ENCODE peak calls at places on chromosomes 13 and 19, in seven cellular contexts. One of them, this sample, is unnamed.

GRCh38 chr19:29552454-29553280 is 26.9 kb downstream of the VSTM2B start:
- DNase-seq in stimulated activated CD8-positive, alpha-beta memory T cell treated with anti-CD3 and anti-CD28 coated beads, Interleukin-15, amount 100 ng/mL, for 48 hours: no peak
- DNase-seq in H7: no peak
- DNase-seq in keratinocyte: no peak
- DNase-seq in NCI-H2081: no peak
- DNase-seq in frontal cortex: no peak
- DNase-seq in left cardiac atrium: no peak
- DNase-seq in this sample: no peak

GRCh38 chr13:35549481-35549880 is 73.0 kb upstream of the MAB21L1 start:
- DNase-seq in NCI-H2081: no peak
- DNase-seq in H7: no peak
- DNase-seq in left cardiac atrium: no peak
- DNase-seq in stimulated activated CD8-positive, alpha-beta memory T cell treated with anti-CD3 and anti-CD28 coated beads, Interleukin-15, amount 100 ng/mL, for 48 hours: no peak
- DNase-seq in keratinocyte: no peak
- DNase-seq in frontal cortex: no peak
- DNase-seq in this sample: no peak

GRCh38 chr19:35346193-35347052 is 1.3 kb upstream of the FFAR1 start:
- DNase-seq in H7: peak
- DNase-seq in left cardiac atrium: no peak
- DNase-seq in NCI-H2081: no peak
- DNase-seq in keratinocyte: no peak
- DNase-seq in stimulated activated CD8-positive, alpha-beta memory T cell treated with anti-CD3 and anti-CD28 coated beads, Interleukin-15, amount 100 ng/mL, for 48 hours: peak
- DNase-seq in frontal cortex: no peak
- DNase-seq in this sample: peak

GRCh38 chr19:38583219-38583984 is 34.4 kb downstream of the MAP4K1 start:
- DNase-seq in stimulated activated CD8-positive, alpha-beta memory T cell treated with anti-CD3 and anti-CD28 coated beads, Interleukin-15, amount 100 ng/mL, for 48 hours: no peak
- DNase-seq in keratinocyte: no peak
- DNase-seq in frontal cortex: no peak
- DNase-seq in H7: no peak
- DNase-seq in left cardiac atrium: no peak
- DNase-seq in NCI-H2081: no peak
- DNase-seq in this sample: no peak

GRCh38 chr13:80284290-80284689 is 56.6 kb downstream of the SPRY2 start:
- DNase-seq in H7: no peak
- DNase-seq in stimulated activated CD8-positive, alpha-beta memory T cell treated with anti-CD3 and anti-CD28 coated beads, Interleukin-15, amount 100 ng/mL, for 48 hours: no peak
- DNase-seq in keratinocyte: no peak
- DNase-seq in NCI-H2081: no peak
- DNase-seq in left cardiac atrium: no peak
- DNase-seq in frontal cortex: no peak
- DNase-seq in this sample: no peak

GRCh38 chr19:35000647-35001501 is 751 bp downstream of the GRAMD1A start:
- DNase-seq in keratinocyte: peak
- DNase-seq in H7: no peak
- DNase-seq in NCI-H2081: peak
- DNase-seq in stimulated activated CD8-positive, alpha-beta memory T cell treated with anti-CD3 and anti-CD28 coated beads, Interleukin-15, amount 100 ng/mL, for 48 hours: peak
- DNase-seq in frontal cortex: peak
- DNase-seq in left cardiac atrium: no peak
- DNase-seq in this sample: peak

GRCh38 chr13:80363890-80364503 is 23.1 kb upstream of the SPRY2 start:
- DNase-seq in stimulated activated CD8-positive, alpha-beta memory T cell treated with anti-CD3 and anti-CD28 coated beads, Interleukin-15, amount 100 ng/mL, for 48 hours: no peak
- DNase-seq in NCI-H2081: peak
- DNase-seq in H7: no peak
- DNase-seq in frontal cortex: peak
- DNase-seq in keratinocyte: no peak
- DNase-seq in left cardiac atrium: no peak
- DNase-seq in this sample: no peak

GRCh38 chr13:20994441-20994821 is 67.0 kb downstream of the LATS2 start:
- DNase-seq in frontal cortex: no peak
- DNase-seq in NCI-H2081: no peak
- DNase-seq in H7: no peak
- DNase-seq in left cardiac atrium: no peak
- DNase-seq in stimulated activated CD8-positive, alpha-beta memory T cell treated with anti-CD3 and anti-CD28 coated beads, Interleukin-15, amount 100 ng/mL, for 48 hours: no peak
- DNase-seq in keratinocyte: no peak
- DNase-seq in this sample: no peak

GRCh38 chr13:60562081-60562764 is 165.2 kb downstream of the TDRD3 start:
- DNase-seq in left cardiac atrium: no peak
- DNase-seq in H7: no peak
- DNase-seq in keratinocyte: peak
- DNase-seq in NCI-H2081: no peak
- DNase-seq in frontal cortex: no peak
- DNase-seq in stimulated activated CD8-positive, alpha-beta memory T cell treated with anti-CD3 and anti-CD28 coated beads, Interleukin-15, amount 100 ng/mL, for 48 hours: no peak
- DNase-seq in this sample: no peak

GRCh38 chr13:89470901-89471300 is 1799.7 kb downstream of the SLITRK5 start:
- DNase-seq in frontal cortex: no peak
- DNase-seq in left cardiac atrium: no peak
- DNase-seq in keratinocyte: no peak
- DNase-seq in H7: no peak
- DNase-seq in NCI-H2081: no peak
- DNase-seq in stimulated activated CD8-positive, alpha-beta memory T cell treated with anti-CD3 and anti-CD28 coated beads, Interleukin-15, amount 100 ng/mL, for 48 hours: no peak
- DNase-seq in this sample: no peak

GRCh38 chr13:40149611-40150283 is 494.3 kb downstream of the COG6 start:
- DNase-seq in H7: no peak
- DNase-seq in stimulated activated CD8-positive, alpha-beta memory T cell treated with anti-CD3 and anti-CD28 coated beads, Interleukin-15, amount 100 ng/mL, for 48 hours: no peak
- DNase-seq in NCI-H2081: no peak
- DNase-seq in frontal cortex: peak
- DNase-seq in left cardiac atrium: peak
- DNase-seq in keratinocyte: no peak
- DNase-seq in this sample: no peak

GRCh38 chr13:84873951-84874350 is 925.3 kb downstream of the SLITRK6 start:
- DNase-seq in stimulated activated CD8-positive, alpha-beta memory T cell treated with anti-CD3 and anti-CD28 coated beads, Interleukin-15, amount 100 ng/mL, for 48 hours: no peak
- DNase-seq in keratinocyte: no peak
- DNase-seq in frontal cortex: no peak
- DNase-seq in NCI-H2081: peak
- DNase-seq in H7: no peak
- DNase-seq in left cardiac atrium: no peak
- DNase-seq in this sample: no peak

GRCh38 chr13:37326319-37326718 is 220.9 kb upstream of the CSNK1A1L start:
- DNase-seq in left cardiac atrium: no peak
- DNase-seq in H7: no peak
- DNase-seq in frontal cortex: no peak
- DNase-seq in keratinocyte: no peak
- DNase-seq in NCI-H2081: no peak
- DNase-seq in stimulated activated CD8-positive, alpha-beta memory T cell treated with anti-CD3 and anti-CD28 coated beads, Interleukin-15, amount 100 ng/mL, for 48 hours: no peak
- DNase-seq in this sample: no peak

GRCh38 chr13:76148926-76149325 is 512.8 kb downstream of the LMO7 start:
- DNase-seq in keratinocyte: no peak
- DNase-seq in H7: no peak
- DNase-seq in stimulated activated CD8-positive, alpha-beta memory T cell treated with anti-CD3 and anti-CD28 coated beads, Interleukin-15, amount 100 ng/mL, for 48 hours: no peak
- DNase-seq in NCI-H2081: no peak
- DNase-seq in frontal cortex: no peak
- DNase-seq in left cardiac atrium: no peak
- DNase-seq in this sample: no peak

GRCh38 chr13:114025432-114026127 is 51.7 kb upstream of the C13orf46 start:
- DNase-seq in stimulated activated CD8-positive, alpha-beta memory T cell treated with anti-CD3 and anti-CD28 coated beads, Interleukin-15, amount 100 ng/mL, for 48 hours: no peak
- DNase-seq in left cardiac atrium: peak
- DNase-seq in keratinocyte: no peak
- DNase-seq in frontal cortex: peak
- DNase-seq in NCI-H2081: no peak
- DNase-seq in H7: no peak
- DNase-seq in this sample: no peak

GRCh38 chr13:68715651-68716050 is 1392.0 kb upstream of the ATXN8OS start:
- DNase-seq in H7: no peak
- DNase-seq in frontal cortex: no peak
- DNase-seq in left cardiac atrium: no peak
- DNase-seq in NCI-H2081: no peak
- DNase-seq in stimulated activated CD8-positive, alpha-beta memory T cell treated with anti-CD3 and anti-CD28 coated beads, Interleukin-15, amount 100 ng/mL, for 48 hours: no peak
- DNase-seq in keratinocyte: no peak
- DNase-seq in this sample: no peak

GRCh38 chr13:36913463-36913862 is 6.6 kb downstream of the SMAD9 start:
- DNase-seq in H7: no peak
- DNase-seq in keratinocyte: no peak
- DNase-seq in left cardiac atrium: no peak
- DNase-seq in NCI-H2081: peak
- DNase-seq in frontal cortex: no peak
- DNase-seq in stimulated activated CD8-positive, alpha-beta memory T cell treated with anti-CD3 and anti-CD28 coated beads, Interleukin-15, amount 100 ng/mL, for 48 hours: no peak
- DNase-seq in this sample: no peak

GRCh38 chr19:54203151-54203611 is 2.5 kb downstream of the RPS9 start:
- DNase-seq in NCI-H2081: no peak
- DNase-seq in H7: peak
- DNase-seq in left cardiac atrium: no peak
- DNase-seq in frontal cortex: no peak
- DNase-seq in keratinocyte: no peak
- DNase-seq in stimulated activated CD8-positive, alpha-beta memory T cell treated with anti-CD3 and anti-CD28 coated beads, Interleukin-15, amount 100 ng/mL, for 48 hours: no peak
- DNase-seq in this sample: no peak

GRCh38 chr19:45782162-45782623 is at the start of gene DMPK:
- DNase-seq in stimulated activated CD8-positive, alpha-beta memory T cell treated with anti-CD3 and anti-CD28 coated beads, Interleukin-15, amount 100 ng/mL, for 48 hours: no peak
- DNase-seq in NCI-H2081: no peak
- DNase-seq in keratinocyte: no peak
- DNase-seq in left cardiac atrium: peak
- DNase-seq in H7: peak
- DNase-seq in frontal cortex: no peak
- DNase-seq in this sample: no peak

GRCh38 chr19:4755459-4755858 is 31.8 kb upstream of the DPP9 start:
- DNase-seq in frontal cortex: no peak
- DNase-seq in H7: no peak
- DNase-seq in left cardiac atrium: no peak
- DNase-seq in NCI-H2081: no peak
- DNase-seq in keratinocyte: no peak
- DNase-seq in stimulated activated CD8-positive, alpha-beta memory T cell treated with anti-CD3 and anti-CD28 coated beads, Interleukin-15, amount 100 ng/mL, for 48 hours: no peak
- DNase-seq in this sample: no peak

GRCh38 chr19:7348587-7349230 is at the start of gene ARHGEF18:
- DNase-seq in stimulated activated CD8-positive, alpha-beta memory T cell treated with anti-CD3 and anti-CD28 coated beads, Interleukin-15, amount 100 ng/mL, for 48 hours: no peak
- DNase-seq in left cardiac atrium: no peak
- DNase-seq in frontal cortex: no peak
- DNase-seq in H7: no peak
- DNase-seq in keratinocyte: no peak
- DNase-seq in NCI-H2081: no peak
- DNase-seq in this sample: peak

GRCh38 chr19:29724102-29724641 is 9.1 kb upstream of the C19orf12 start:
- DNase-seq in H7: peak
- DNase-seq in left cardiac atrium: no peak
- DNase-seq in keratinocyte: no peak
- DNase-seq in NCI-H2081: no peak
- DNase-seq in frontal cortex: peak
- DNase-seq in stimulated activated CD8-positive, alpha-beta memory T cell treated with anti-CD3 and anti-CD28 coated beads, Interleukin-15, amount 100 ng/mL, for 48 hours: no peak
- DNase-seq in this sample: no peak